ENCODE peak calls at places on chromosomes 7 and 10, in five cellular contexts. I is body of pancreas; X is PC-9; B is CD4-positive, CD25-positive, alpha-beta regulatory T cell; T is heart left ventricle. H is an unnamed sample.
A peak's percentile ranks its signal among the peaks of the same experiment; 100 is the strongest.

GRCh38 chr10:86329093-86329710 is 37.4 kb downstream of the GRID1 start:
- DNase-seq in B (no peak), X (no peak), I (no peak), T (no peak), H (no peak)

GRCh38 chr10:20004087-20004523 is 187.9 kb downstream of the PLXDC2 start:
- DNase-seq in X (no peak), T (peak; percentile 73), I (peak; percentile 53), B (no peak), H (peak; percentile 75)

GRCh38 chr10:36003031-36003600 is 361.0 kb upstream of the FZD8 start:
- DNase-seq in B (no peak), T (peak; percentile 33), X (no peak), I (no peak), H (no peak)

GRCh38 chr7:90919766-90920165 is 323.6 kb downstream of the CDK14 start:
- DNase-seq in I (no peak), T (no peak), X (no peak), B (no peak), H (no peak)

GRCh38 chr10:103281753-103282152 is 4.8 kb downstream of the INA start:
- DNase-seq in I (peak; percentile 7), X (no peak), T (no peak), B (no peak), H (no peak)

GRCh38 chr10:84095821-84096497 is 43.4 kb upstream of the GHITM start:
- DNase-seq in X (no peak), T (peak; percentile 53), B (no peak), I (no peak), H (no peak)

GRCh38 chr10:126006264-126006663 is 109.9 kb downstream of the FANK1 start:
- DNase-seq in T (no peak), I (no peak), B (no peak), X (no peak), H (no peak)

GRCh38 chr7:7851381-7851780 is 117.2 kb upstream of the GLCCI1 start:
- DNase-seq in I (no peak), X (no peak), B (no peak), T (no peak), H (no peak)

GRCh38 chr10:109871476-109871875 is 51.8 kb downstream of the XPNPEP1 start:
- DNase-seq in X (no peak), T (no peak), I (no peak), B (no peak), H (no peak)

GRCh38 chr7:155521743-155522398 is 24.5 kb downstream of the CNPY1 start:
- DNase-seq in X (no peak), B (no peak), T (no peak), I (no peak), H (no peak)

GRCh38 chr10:46528675-46529615 is 27.5 kb downstream of the GPRIN2 start:
- DNase-seq in X (no peak), B (no peak), T (no peak), I (no peak), H (peak; percentile 32)

GRCh38 chr7:156932006-156932405 is 17.5 kb upstream of the NOM1 start:
- DNase-seq in B (no peak), X (no peak), T (no peak), I (no peak), H (no peak)

GRCh38 chr10:97080051-97080776 is 105.5 kb downstream of the SLIT1 start:
- DNase-seq in T (no peak), X (no peak), I (no peak), B (no peak), H (no peak)

GRCh38 chr10:36172574-36172973 is 530.5 kb upstream of the FZD8 start:
- DNase-seq in T (no peak), B (no peak), X (no peak), I (no peak), H (no peak)

GRCh38 chr10:25017247-25017590 is 807 bp downstream of the THNSL1 start:
- DNase-seq in I (peak; percentile 25), B (no peak), T (no peak), X (no peak), H (no peak)

GRCh38 chr10:113753020-113753692 is 1.7 kb downstream of the PLEKHS1 start:
- DNase-seq in B (no peak), X (no peak), T (no peak), I (no peak), H (no peak)

GRCh38 chr7:20229652-20230500 is 12.7 kb upstream of the MACC1 start:
- DNase-seq in X (peak; percentile 77), I (no peak), T (no peak), B (no peak), H (no peak)

GRCh38 chr10:61835069-61835908 is 66.2 kb upstream of the ARID5B start:
- DNase-seq in B (no peak), T (no peak), X (no peak), I (peak; percentile 57), H (no peak)

GRCh38 chr7:103871473-103871872 is 118.0 kb downstream of the RELN start:
- DNase-seq in B (no peak), T (no peak), X (no peak), I (no peak), H (no peak)

GRCh38 chr10:43667317-43667731 is 18.6 kb upstream of the ZNF32 start:
- DNase-seq in T (peak; percentile 55), B (no peak), X (no peak), I (no peak), H (no peak)

GRCh38 chr7:149598721-149599308 is 101.2 kb upstream of the ZNF746 start:
- DNase-seq in X (no peak), B (no peak), I (peak; percentile 21), T (no peak), H (no peak)

GRCh38 chr10:95303950-95304349 is 13.1 kb upstream of the PDLIM1 start:
- DNase-seq in X (no peak), I (no peak), B (no peak), T (no peak), H (no peak)

GRCh38 chr7:101555921-101556275 is 73.2 kb downstream of the MYL10 start:
- DNase-seq in T (no peak), I (no peak), B (no peak), X (no peak), H (no peak)

GRCh38 chr7:64045301-64046040 is at the start of gene ZNF727:
- DNase-seq in I (peak; percentile 77), X (no peak), T (peak; percentile 85), B (no peak), H (peak; percentile 45)

GRCh38 chr10:80414126-80414898 is 6.0 kb downstream of the PRXL2A start:
- DNase-seq in T (no peak), X (no peak), B (no peak), I (no peak), H (no peak)

GRCh38 chr10:45673074-45673628 is 579 bp upstream of the ZFAND4 start:
- DNase-seq in X (no peak), I (peak; percentile 55), T (peak; percentile 36), B (no peak), H (no peak)

GRCh38 chr10:21494221-21495001 is 31.1 kb downstream of the SKIDA1 start:
- DNase-seq in T (peak; percentile 57), B (no peak), I (no peak), X (no peak), H (no peak)

GRCh38 chr7:610141-610530 is 90.5 kb upstream of the PDGFA start:
- DNase-seq in T (no peak), I (no peak), B (no peak), X (no peak), H (no peak)

GRCh38 chr7:6238309-6238925 is 34.0 kb downstream of the CYTH3 start:
- DNase-seq in X (no peak), I (no peak), T (no peak), B (no peak), H (no peak)

GRCh38 chr10:123997486-123998196 is 95.8 kb downstream of the CHST15 start:
- DNase-seq in X (peak; percentile 90), I (peak; percentile 75), T (peak; percentile 50), B (no peak), H (peak; percentile 81)
- H3K4me1 ChIP-seq in X (peaks cover 39% of the 10 kb centered on the region), I (peaks cover 15% of the 10 kb centered on the region), T (no peaks in the 10 kb centered on the region), B (peaks cover 9% of the 10 kb centered on the region), H (peaks cover 77% of the 10 kb centered on the region)

DNA sequence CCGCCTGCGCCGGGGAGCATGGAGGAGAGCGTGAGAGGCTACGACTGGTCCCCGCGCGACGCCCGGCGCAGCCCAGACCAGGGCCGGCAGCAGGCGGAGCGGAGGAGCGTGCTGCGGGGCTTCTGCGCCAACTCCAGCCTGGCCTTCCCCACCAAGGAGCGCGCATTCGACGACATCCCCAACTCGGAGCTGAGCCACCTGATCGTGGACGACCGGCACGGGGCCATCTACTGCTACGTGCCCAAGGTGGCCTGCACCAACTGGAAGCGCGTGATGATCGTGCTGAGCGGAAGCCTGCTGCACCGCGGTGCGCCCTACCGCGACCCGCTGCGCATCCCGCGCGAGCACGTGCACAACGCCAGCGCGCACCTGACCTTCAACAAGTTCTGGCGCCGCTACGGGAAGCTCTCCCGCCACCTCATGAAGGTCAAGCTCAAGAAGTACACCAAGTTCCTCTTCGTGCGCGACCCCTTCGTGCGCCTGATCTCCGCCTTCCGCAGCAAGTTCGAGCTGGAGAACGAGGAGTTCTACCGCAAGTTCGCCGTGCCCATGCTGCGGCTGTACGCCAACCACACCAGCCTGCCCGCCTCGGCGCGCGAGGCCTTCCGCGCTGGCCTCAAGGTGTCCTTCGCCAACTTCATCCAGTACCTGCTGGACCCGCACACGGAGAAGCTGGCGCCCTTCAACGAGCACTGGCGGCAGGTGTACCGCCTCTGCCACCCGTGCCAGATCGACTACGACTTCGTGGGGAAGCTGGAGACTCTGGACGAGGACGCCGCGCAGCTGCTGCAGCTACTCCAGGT is 29.7 kb downstream of the CHST12 start:
- DNase-seq in B (no peak), X (no peak), T (no peak), I (no peak), H (no peak)
- H3K4me3 ChIP-seq in B (no peak overlapping the region), X (no peak overlapping the region), T (no peak overlapping the region), I (no peak overlapping the region), H (no peak overlapping the region)

GRCh38 chr10:112446855-112447691 is at the start of the genes VTI1A and ZDHHC6:
- DNase-seq in B (peak; percentile 77), I (peak; percentile 85), X (peak; percentile 63), T (peak; percentile 90), H (peak; percentile 86)
- H3K4me1 ChIP-seq in B (peaks cover 32% of the 10 kb centered on the region), I (peaks cover 24% of the 10 kb centered on the region), X (peaks cover 7% of the 10 kb centered on the region), T (peaks cover 33% of the 10 kb centered on the region), H (peaks cover 33% of the 10 kb centered on the region)

DNA sequence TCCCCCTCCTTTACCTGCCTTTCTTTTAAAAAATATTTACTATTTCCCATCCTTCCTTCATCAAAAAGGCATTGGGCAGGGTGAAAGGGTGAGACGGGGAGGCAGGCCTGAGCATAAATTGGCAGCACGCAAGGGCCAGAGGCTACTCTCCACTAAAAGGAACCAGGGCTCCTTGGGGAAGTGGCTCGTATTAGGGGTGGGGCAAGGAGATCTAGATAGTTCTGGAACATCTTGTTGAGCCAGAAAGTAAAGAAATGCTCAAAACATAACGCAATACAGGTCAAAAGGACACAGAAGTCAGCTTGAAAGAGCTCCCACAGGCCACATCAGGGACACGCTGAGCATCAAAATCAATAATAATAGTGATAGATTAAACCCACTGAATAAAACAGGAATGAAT is 203.1 kb downstream of the ELMO1 start:
- DNase-seq in B (no peak), T (no peak), I (peak; percentile 6), X (no peak), H (no peak)
- H3K4me3 ChIP-seq in B (no peak overlapping the region), T (no peak overlapping the region), I (no peak overlapping the region), X (no peak overlapping the region), H (no peak overlapping the region)

GRCh38 chr10:29332061-29332760 is 43.3 kb downstream of the LYZL1 start:
- DNase-seq in T (no peak), I (no peak), B (no peak), X (no peak), H (no peak)
- H3K4me1 ChIP-seq in T (no peaks in the 10 kb centered on the region), I (no peaks in the 10 kb centered on the region), B (no peaks in the 10 kb centered on the region), X (no peaks in the 10 kb centered on the region), H (no peaks in the 10 kb centered on the region)